ENCODE peak calls at places on chromosomes 13 and 19, in six cellular contexts. A is cardiac fibroblast, L is tibial artery, Y is GM12878, O is right lobe of liver, S is AG10803. D is an unnamed sample.

GRCh38 chr19:53432088-53432661 is 391 bp downstream of the ZNF761 start:
- DNase-seq in A (peak), O (peak), L (no peak), S (peak), Y (no peak), D (no peak)

GRCh38 chr19:49396738-49397505 is 8.9 kb downstream of the KASH5 start:
- DNase-seq in A (no peak), S (no peak), Y (no peak), L (no peak), O (no peak), D (no peak)

GRCh38 chr19:14375055-14375581 is 6.1 kb upstream of the ADGRE5 start:
- DNase-seq in S (no peak), O (peak), L (no peak), Y (no peak), A (no peak), D (peak)

GRCh38 chr13:111956261-111957151 is 110.4 kb upstream of the SOX1 start:
- DNase-seq in L (no peak), A (no peak), O (no peak), Y (no peak), S (no peak), D (no peak)

GRCh38 chr19:40150170-40150569 is 41.1 kb upstream of the MAP3K10 start:
- DNase-seq in S (peak), L (no peak), Y (no peak), A (peak), O (no peak), D (no peak)

GRCh38 chr19:460877-461609 is at the start of gene SHC2:
- DNase-seq in L (no peak), Y (no peak), S (no peak), A (no peak), O (no peak), D (no peak)

GRCh38 chr13:106534844-106535551 is 464 bp downstream of the EFNB2 start:
- DNase-seq in L (peak), A (peak), O (no peak), S (peak), Y (no peak), D (no peak)

GRCh38 chr13:75481176-75482069 is 546 bp downstream of the TBC1D4 start:
- DNase-seq in L (no peak), Y (no peak), A (peak), S (no peak), O (peak), D (no peak)

GRCh38 chr13:71578048-71578447 is 289.0 kb downstream of the DACH1 start:
- DNase-seq in A (no peak), L (no peak), O (no peak), Y (no peak), S (no peak), D (no peak)

GRCh38 chr13:40799508-40799907 is 10.1 kb downstream of the SLC25A15 start:
- DNase-seq in S (no peak), L (no peak), A (no peak), O (no peak), Y (no peak), D (no peak)

GRCh38 chr13:33383724-33384577 is 98.4 kb upstream of the STARD13 start:
- DNase-seq in Y (no peak), L (no peak), S (no peak), A (no peak), O (no peak), D (no peak)

GRCh38 chr13:62906896-62907295 is 1491.2 kb upstream of the PCDH20 start:
- DNase-seq in S (no peak), A (no peak), O (no peak), L (no peak), Y (no peak), D (no peak)

GRCh38 chr13:99656092-99656745 is 154.9 kb downstream of the TM9SF2 start:
- DNase-seq in A (peak), S (peak), O (peak), Y (peak), L (peak), D (peak)

DNA sequence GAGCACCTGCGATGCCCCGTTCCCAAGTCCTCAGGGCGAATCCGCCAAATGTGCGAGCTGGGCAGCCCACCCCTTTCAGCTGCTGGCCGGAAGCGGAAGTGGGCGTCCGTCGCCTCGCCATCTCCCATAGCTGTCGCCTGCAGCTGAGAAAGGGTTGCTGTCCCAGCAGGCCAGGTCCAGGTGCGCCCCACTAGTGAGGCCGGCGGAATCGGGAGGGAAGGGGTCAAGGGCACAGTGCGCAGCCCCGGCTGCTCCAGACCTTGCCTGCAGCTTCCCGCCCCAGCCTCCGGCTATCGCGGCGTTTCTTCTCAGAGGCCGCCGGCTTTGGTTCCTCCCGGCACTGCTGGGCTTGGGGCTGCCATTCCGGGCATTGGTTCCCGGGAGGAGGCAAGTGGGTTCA is at the start of gene ZNF177:
- DNase-seq in A (peak), O (no peak), L (no peak), Y (no peak), S (no peak), D (no peak)
- H3K4me3 ChIP-seq in A (peak), O (no peak), L (no peak), Y (no peak), S (peak), D (no peak)

DNA sequence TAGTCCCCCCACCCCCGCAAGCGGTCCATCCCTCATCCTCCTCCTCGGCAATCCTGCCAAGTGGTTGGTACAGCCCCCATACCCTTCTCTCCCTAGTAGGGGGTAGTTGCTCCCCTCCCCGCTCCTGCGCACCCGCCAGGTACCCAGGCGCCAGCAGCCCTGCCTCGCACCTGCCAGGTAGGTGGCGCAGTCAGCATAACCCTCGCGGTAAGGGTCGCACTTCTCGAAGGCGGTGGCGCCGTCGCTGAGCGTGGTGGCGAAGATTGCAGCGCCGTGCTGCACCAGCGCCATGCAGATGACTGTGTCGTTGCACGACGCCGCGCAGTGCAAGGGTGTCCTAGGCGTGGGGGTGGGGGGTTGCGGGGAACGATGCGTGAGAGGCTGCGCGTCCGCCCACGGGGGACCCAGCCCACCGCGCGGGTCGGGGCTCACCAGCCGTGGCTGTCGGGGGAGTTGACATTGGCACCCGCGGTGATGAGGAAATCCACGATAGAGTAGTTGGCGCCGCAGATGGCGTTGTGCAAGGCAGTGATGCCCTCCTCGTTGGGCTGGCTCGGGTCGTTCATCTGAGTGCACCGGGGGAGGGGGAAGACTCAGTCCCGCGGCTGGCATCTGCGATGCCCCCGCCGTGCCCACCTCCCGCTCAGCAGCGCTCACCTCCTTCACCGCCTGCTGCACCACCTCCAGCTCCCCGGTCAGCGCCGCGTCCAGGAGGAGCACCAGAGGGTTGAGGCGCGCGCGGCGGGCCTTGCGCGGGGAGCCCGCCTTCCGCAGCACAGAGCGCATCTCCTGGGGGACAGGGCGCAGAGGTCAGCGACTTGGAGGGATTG is 15.2 kb upstream of the ERCC2 start:
- DNase-seq in S (no peak), O (no peak), Y (no peak), L (no peak), A (no peak), D (no peak)
- H3K4me3 ChIP-seq in S (peak), O (no peak), Y (no peak), L (no peak), A (peak), D (no peak)

GRCh38 chr19:1921825-1922224 is 16.6 kb downstream of the ADAT3 start:
- DNase-seq in A (no peak), Y (no peak), S (no peak), O (no peak), L (no peak), D (no peak)

GRCh38 chr19:1920644-1921043 is 15.4 kb downstream of the ADAT3 start:
- DNase-seq in O (no peak), A (no peak), Y (no peak), S (no peak), L (no peak), D (no peak)

GRCh38 chr19:1922803-1923202 is 17.6 kb downstream of the ADAT3 start:
- DNase-seq in O (no peak), L (no peak), A (no peak), Y (no peak), S (no peak), D (no peak)

GRCh38 chr19:1923319-1923718 is 17.7 kb upstream of the CSNK1G2 start:
- DNase-seq in S (no peak), A (no peak), Y (no peak), O (peak), L (no peak), D (no peak)

GRCh38 chr19:1921326-1921725 is 16.1 kb downstream of the ADAT3 start:
- DNase-seq in L (no peak), S (no peak), O (no peak), A (no peak), Y (no peak), D (no peak)
- H3K4me3 ChIP-seq in L (no peak), S (no peak), O (no peak), A (no peak), Y (no peak), D (no peak)

DNA sequence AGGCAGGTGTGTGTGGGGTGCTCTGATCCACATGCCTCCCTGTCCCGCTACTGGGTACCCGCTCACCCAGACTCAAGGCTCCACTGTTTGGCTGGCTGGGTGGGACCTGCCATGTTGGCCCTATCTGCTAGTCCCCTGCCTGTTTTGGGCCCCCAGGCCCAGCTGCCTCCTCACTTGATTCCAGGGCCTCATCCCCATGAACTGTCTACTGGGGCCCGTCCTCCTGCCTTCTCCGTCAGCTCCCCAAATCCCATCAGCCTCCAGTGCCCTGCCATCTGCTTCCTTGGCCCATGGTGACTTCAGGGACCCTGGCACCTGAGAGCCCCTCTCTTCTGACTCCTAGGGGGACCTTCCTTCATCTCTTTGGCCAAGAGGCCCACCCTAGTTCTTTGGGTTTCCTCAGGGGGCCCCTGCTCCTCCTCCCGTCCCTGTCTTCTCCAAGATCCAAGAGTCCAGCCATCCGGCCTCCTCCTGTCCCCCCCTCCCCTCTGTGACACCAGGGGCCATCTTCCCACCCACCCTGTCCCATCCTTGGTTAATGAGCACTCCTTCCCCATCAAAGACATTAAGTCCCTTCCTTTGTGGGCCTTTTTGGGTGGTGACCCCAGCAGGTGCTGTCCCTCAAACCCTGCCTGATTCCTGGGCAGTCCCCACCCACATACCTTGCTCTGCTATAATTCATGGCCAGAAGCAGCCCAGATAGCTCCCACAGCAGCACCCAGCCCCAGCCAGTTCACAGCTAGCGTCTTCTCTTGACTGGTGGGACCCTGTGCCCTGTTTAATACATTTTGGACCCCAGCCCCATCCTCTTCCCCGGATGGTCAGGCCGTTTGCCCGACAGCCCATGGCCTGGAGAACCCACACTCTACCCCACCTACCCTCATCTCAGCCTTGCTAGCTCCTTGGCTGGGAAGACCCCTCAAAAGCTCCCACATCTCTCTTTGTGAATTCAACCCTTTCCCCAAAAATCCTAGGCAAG is 1.9 kb downstream of the CCDC106 start:
- DNase-seq in A (no peak), S (no peak), L (no peak), Y (no peak), O (no peak), D (no peak)
- H3K4me3 ChIP-seq in A (no peak), S (no peak), L (no peak), Y (peak), O (no peak), D (no peak)

GRCh38 chr13:31242342-31242741 is 42.6 kb downstream of the B3GLCT start:
- DNase-seq in A (peak), Y (no peak), O (no peak), L (no peak), S (peak), D (no peak)
- H3K4me3 ChIP-seq in A (no peak), Y (no peak), O (no peak), L (no peak), S (no peak), D (no peak)

GRCh38 chr19:1511989-1512338 is 855 bp downstream of the ADAMTSL5 start:
- DNase-seq in L (no peak), Y (no peak), S (no peak), O (no peak), A (no peak), D (no peak)
- H3K4me3 ChIP-seq in L (no peak), Y (no peak), S (no peak), O (no peak), A (peak), D (peak)

GRCh38 chr19:45474191-45474940 is 6.6 kb downstream of the FOSB start:
- DNase-seq in A (no peak), S (no peak), Y (no peak), O (no peak), L (no peak), D (no peak)

GRCh38 chr19:45471116-45471865 is 3.5 kb downstream of the FOSB start:
- DNase-seq in S (peak), A (no peak), O (no peak), L (no peak), Y (no peak), D (no peak)

GRCh38 chr19:45473366-45474190 is 5.8 kb downstream of the FOSB start:
- DNase-seq in O (no peak), Y (no peak), S (no peak), L (no peak), A (no peak), D (no peak)

GRCh38 chr19:45471866-45472556 is 4.2 kb downstream of the FOSB start:
- DNase-seq in S (peak), O (no peak), A (no peak), L (no peak), Y (no peak), D (no peak)

DNA sequence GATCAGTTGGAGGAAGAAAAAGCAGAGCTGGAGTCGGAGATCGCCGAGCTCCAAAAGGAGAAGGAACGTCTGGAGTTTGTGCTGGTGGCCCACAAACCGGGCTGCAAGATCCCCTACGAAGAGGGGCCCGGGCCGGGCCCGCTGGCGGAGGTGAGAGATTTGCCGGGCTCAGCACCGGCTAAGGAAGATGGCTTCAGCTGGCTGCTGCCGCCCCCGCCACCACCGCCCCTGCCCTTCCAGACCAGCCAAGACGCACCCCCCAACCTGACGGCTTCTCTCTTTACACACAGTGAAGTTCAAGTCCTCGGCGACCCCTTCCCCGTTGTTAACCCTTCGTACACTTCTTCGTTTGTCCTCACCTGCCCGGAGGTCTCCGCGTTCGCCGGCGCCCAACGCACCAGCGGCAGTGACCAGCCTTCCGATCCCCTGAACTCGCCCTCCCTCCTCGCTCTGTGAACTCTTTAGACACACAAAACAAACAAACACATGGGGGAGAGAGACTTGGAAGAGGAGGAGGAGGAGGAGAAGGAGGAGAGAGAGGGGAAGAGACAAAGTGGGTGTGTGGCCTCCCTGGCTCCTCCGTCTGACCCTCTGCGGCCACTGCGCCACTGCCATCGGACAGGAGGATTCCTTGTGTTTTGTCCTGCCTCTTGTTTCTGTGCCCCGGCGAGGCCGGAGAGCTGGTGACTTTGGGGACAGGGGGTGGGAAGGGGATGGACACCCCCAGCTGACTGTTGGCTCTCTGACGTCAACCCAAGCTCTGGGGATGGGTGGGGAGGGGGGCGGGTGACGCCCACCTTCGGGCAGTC is 5.0 kb downstream of the FOSB start:
- DNase-seq in A (no peak), O (no peak), S (peak), L (no peak), Y (no peak), D (no peak)
- H3K4me3 ChIP-seq in A (peak), O (no peak), S (no peak), L (no peak), Y (no peak), D (no peak)

GRCh38 chr13:30685987-30686386 is 49.4 kb upstream of the ALOX5AP start:
- DNase-seq in S (no peak), Y (no peak), A (no peak), O (no peak), L (no peak), D (no peak)
- H3K4me3 ChIP-seq in S (no peak), Y (no peak), A (no peak), O (no peak), L (no peak), D (no peak)

DNA sequence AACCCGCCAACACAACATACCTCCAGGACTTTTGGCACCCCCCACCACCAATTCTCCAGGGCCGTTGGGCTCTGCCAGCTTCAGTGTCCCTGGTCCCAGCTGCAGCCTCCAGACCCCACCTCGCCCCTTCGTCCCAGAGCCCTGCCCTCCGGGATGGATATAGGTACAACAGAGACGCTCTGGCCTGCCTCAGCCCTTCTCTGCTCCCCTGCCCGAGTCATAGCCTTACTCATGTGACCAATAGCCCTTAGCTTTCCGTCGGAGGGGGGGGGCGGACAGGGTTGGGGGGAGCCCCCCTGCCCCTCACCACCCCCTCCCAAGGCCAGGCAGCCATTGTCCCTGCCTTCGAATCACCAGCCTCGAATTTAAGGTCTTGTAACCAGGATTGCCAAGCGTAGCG is 70.8 kb upstream of the NFIC start:
- DNase-seq in L (no peak), A (no peak), Y (no peak), O (no peak), S (no peak), D (no peak)
- H3K4me3 ChIP-seq in L (no peak), A (no peak), Y (no peak), O (no peak), S (no peak), D (no peak)